ENCODE peak calls at places on chromosomes 12 and 14, in seven cellular contexts. E is tibial artery, L is osteocyte, X is MCF 10A, D is esophagus squamous epithelium, W is suprapubic skin, M is neural crest cell. K is an unnamed sample.
A peak's percentile ranks its signal among the peaks of the same experiment; 100 is the strongest.

GRCh38 chr12:121466800-121467637 is 67.1 kb downstream of the RNF34 start:
- DNase-seq in L (peak; percentile 96), M (peak; percentile 79), D (peak; percentile 53), E (peak; percentile 94), W (peak; percentile 90), X (peak; percentile 89), K (peak; percentile 91)

GRCh38 chr12:93010461-93010860 is 81.4 kb upstream of the EEA1 start:
- DNase-seq in L (no peak), M (no peak), D (no peak), W (no peak), E (no peak), X (peak; percentile 1), K (no peak)

GRCh38 chr12:132414634-132415340 is 75.2 kb upstream of the FBRSL1 start:
- DNase-seq in X (peak; percentile 82), W (no peak), E (peak; percentile 78), M (peak; percentile 86), D (no peak), L (peak; percentile 94), K (peak; percentile 85)

GRCh38 chr14:104751539-104752337 is 1.2 kb upstream of the SIVA1 start:
- DNase-seq in M (no peak), W (no peak), D (no peak), L (no peak), E (no peak), X (no peak), K (no peak)

GRCh38 chr12:68358532-68359485 is 26.6 kb upstream of the MDM1 start:
- DNase-seq in L (peak; percentile 86), D (no peak), X (peak; percentile 76), W (no peak), E (peak; percentile 74), M (peak; percentile 47), K (no peak)

GRCh38 chr12:50589650-50590435 is 85.1 kb downstream of the DIP2B start:
- DNase-seq in X (no peak), L (no peak), D (no peak), W (no peak), E (no peak), M (no peak), K (no peak)

GRCh38 chr12:19171731-19172130 is 42.2 kb downstream of the PLEKHA5 start:
- DNase-seq in W (no peak), M (no peak), D (no peak), X (no peak), L (no peak), E (no peak), K (no peak)

GRCh38 chr14:28157289-28157869 is 609.2 kb upstream of the FOXG1 start:
- DNase-seq in X (no peak), E (no peak), L (no peak), M (no peak), W (no peak), D (no peak), K (no peak)

GRCh38 chr12:111194703-111195051 is 174.2 kb downstream of the PHETA1 start:
- DNase-seq in X (no peak), E (no peak), L (no peak), W (no peak), M (no peak), D (no peak), K (no peak)

GRCh38 chr14:93268406-93268805 is 61.4 kb downstream of the UBR7 start:
- DNase-seq in E (no peak), X (no peak), W (no peak), D (no peak), L (no peak), M (no peak), K (no peak)

GRCh38 chr12:12272869-12273268 is 6.0 kb upstream of the LRP6 start:
- DNase-seq in L (no peak), M (no peak), X (no peak), W (no peak), D (no peak), E (no peak), K (no peak)

GRCh38 chr12:26630546-26631027 is 202.4 kb downstream of the ITPR2 start:
- DNase-seq in W (no peak), E (no peak), M (no peak), D (no peak), X (no peak), L (no peak), K (no peak)

GRCh38 chr14:64510825-64511679 is 6.5 kb downstream of the ZBTB1 start:
- DNase-seq in M (peak; percentile 70), L (no peak), X (peak; percentile 77), D (no peak), E (peak; percentile 75), W (no peak), K (no peak)

GRCh38 chr12:51059086-51059485 is 11.0 kb downstream of the LETMD1 start:
- DNase-seq in L (no peak), M (no peak), E (no peak), W (no peak), D (no peak), X (no peak), K (no peak)

GRCh38 chr12:4287325-4288290 is 14.0 kb downstream of the CCND2 start:
- DNase-seq in X (no peak), M (no peak), L (no peak), D (no peak), W (peak; percentile 49), E (no peak), K (no peak)

GRCh38 chr12:58421990-58422389 is 480.6 kb downstream of the ATP23 start:
- DNase-seq in W (no peak), D (no peak), X (no peak), M (no peak), L (no peak), E (no peak), K (no peak)

GRCh38 chr14:104307627-104308401 is 169.4 kb downstream of the KIF26A start:
- DNase-seq in E (peak; percentile 55), X (no peak), M (no peak), W (no peak), D (no peak), L (no peak), K (no peak)

GRCh38 chr14:24013654-24014514 is 25.2 kb downstream of the DHRS4L2 start:
- DNase-seq in E (no peak), X (peak; percentile 83), D (no peak), W (no peak), L (no peak), M (peak; percentile 39), K (no peak)

GRCh38 chr14:76953196-76953945 is 75.1 kb downstream of the IRF2BPL start:
- DNase-seq in X (peak; percentile 86), D (no peak), M (no peak), E (peak; percentile 89), L (peak; percentile 88), W (no peak), K (no peak)

DNA sequence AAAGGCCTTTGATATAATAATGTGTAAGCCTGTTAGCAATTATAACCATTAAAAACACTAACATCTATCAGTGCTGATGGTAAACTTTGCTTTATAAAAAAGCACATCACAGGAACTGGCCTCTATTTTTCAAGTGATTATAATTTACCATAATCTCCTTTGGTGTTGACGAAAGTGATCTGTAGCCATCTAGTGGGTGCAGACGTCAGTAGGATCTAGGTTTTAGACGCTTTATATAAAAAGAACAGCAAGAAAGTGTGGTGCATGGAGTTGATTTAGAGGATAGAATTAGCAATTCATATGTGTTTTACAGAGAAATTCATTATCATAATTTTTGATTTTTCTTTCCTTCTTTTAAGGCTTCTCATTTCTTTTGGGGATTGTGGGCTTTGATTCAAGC is 59.2 kb downstream of the ETNK1 start:
- DNase-seq in X (no peak), L (no peak), W (no peak), E (no peak), M (no peak), D (no peak), K (no peak)
- TF ChIP-seq CTCF in X (no peak), L (no peak), W (no peak), E (no peak), M (no peak), D (no peak), K (no peak)

DNA sequence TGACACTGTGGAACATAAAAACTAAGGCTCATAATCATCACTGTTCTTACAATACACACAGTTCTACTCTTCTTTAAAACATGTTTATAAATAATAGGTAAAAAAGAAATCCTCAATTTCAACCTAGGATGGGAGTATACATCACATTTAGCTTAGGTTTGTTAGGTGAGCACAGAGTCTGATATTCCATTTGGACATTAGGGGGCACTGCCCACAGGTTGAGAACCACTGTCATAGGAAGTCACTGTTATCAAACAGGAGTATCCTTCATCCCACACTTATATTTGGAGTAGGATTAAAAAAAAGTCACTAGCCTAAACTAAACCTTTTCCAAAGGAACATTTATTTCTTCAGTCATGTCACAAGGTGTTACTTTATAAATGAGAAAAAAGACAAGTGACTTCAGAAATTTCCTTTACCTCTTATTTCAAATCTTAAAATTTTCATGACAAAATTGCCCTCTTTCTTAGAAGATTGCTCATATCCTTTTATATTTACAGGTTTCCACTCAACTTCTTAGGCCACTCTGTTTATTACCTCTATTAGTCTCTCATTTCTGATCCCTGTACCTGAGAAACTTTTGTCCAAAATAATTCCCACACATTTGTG is 240.6 kb downstream of the CPNE8 start:
- DNase-seq in M (no peak), W (no peak), D (no peak), X (peak; percentile 58), L (no peak), E (no peak), K (no peak)
- TF ChIP-seq CTCF in M (peak; percentile 66), W (no peak), D (no peak), X (peak; percentile 38), L (peak; percentile 66), E (no peak), K (peak; percentile 70)

DNA sequence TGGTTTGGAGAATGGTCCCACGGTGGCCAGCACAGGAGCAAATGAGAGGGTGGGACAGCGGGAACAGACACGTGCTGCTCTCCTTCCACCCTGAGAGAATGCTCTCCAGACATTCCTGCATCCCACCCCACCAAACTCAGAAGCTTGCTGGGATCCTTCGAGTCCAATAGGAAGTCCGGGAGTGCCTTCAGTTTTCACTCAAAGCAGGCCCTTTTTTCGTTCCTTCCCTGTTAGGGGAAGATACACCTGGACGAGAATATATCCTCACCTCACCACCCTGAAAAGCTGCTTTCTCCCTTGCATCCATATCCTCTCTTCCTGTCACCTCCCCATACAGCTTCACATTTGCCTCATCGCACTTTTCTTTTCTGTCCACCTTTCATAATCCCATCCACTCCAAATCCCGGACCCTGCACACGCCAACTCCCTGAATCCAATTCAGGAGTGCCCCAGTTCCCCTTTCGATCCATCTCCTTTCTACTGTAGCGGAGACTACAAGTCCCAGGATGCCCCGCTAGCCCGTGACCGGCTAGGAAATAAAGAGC is 2.4 kb downstream of the TMEM253 start:
- DNase-seq in X (no peak), W (peak; percentile 50), E (no peak), D (no peak), M (no peak), L (no peak), K (no peak)
- TF ChIP-seq CTCF in X (no peak), W (no peak), E (no peak), D (no peak), M (peak; percentile 77), L (no peak), K (no peak)

DNA sequence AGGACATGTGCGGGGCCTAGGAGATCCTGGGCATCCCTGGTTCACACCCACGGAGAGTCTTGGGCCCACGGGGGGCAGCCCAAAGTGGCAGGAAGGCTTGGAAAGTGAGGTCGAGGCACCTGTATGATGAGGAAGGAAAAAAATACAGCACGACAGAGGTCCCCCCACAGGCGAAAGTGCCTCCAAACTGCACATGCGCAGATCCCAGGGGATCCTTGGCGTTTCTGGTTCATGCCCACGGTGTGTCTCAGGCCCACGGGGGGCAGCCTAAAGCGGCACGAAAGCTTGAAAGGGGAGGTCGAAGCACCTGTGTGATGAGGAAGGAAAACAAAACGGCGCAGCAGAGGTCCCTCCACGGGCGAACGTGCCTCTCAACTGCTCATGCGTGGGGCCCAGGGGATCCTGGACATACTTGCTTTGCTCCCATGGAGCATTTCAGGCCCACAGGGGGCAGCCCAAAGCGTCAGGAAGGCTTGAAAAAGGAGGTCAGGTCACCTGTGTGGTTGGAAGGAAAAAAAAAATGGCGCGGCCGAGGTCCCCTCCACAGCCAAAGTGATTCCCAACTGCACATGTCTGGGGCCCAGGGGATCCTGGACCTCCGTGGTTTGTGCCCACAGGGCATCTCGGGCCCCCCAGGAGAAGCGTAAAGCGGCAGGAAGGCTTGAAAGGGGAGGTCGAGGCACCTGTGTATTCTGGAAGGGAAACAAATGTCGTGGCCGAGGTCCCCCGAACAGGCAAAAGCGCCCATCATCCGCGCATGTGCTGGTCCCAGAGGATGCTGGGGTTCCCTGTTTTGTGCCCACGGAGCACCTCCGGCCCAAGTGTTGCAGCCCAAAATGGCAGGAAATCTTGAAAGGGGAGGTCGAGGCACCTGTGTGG is 582.6 kb downstream of the ALG10 start:
- DNase-seq in X (no peak), D (no peak), L (no peak), E (peak; percentile 38), M (no peak), W (peak; percentile 72), K (peak; percentile 55)
- TF ChIP-seq CTCF in X (no peak), D (no peak), L (no peak), E (no peak), M (no peak), W (no peak), K (no peak)